ENCODE peak calls at places on chromosome 16, in ten cellular contexts. W is sigmoid colon, Q is transverse colon, F is thyroid gland, L is lower leg skin, J is stomach, Z is A549, H is body of pancreas, X is IMR-90, O is adrenal gland. N is an unnamed sample.

GRCh38 chr16:66324785-66325184 is 41.7 kb upstream of the CDH5 start:
- DNase-seq in W (no peak), Q (no peak), F (no peak), L (no peak), J (no peak), Z (peak), H (no peak), X (no peak), O (no peak), N (peak)

GRCh38 chr16:84453061-84453752 is 51.3 kb downstream of the MEAK7 start:
- DNase-seq in W (peak), Q (no peak), F (peak), L (no peak), J (no peak), Z (no peak), H (no peak), X (no peak), O (no peak), N (no peak)

GRCh38 chr16:53501216-53501859 is 1.7 kb downstream of the AKTIP start:
- DNase-seq in W (no peak), Q (no peak), F (no peak), L (no peak), J (no peak), Z (no peak), H (no peak), X (no peak), O (no peak), N (no peak)

GRCh38 chr16:85573696-85574641 is 39.2 kb upstream of the GSE1 start:
- DNase-seq in W (peak), Q (no peak), F (peak), L (no peak), J (no peak), Z (no peak), H (peak), X (peak), O (peak), N (no peak)

GRCh38 chr16:85172465-85173071 is 60.3 kb upstream of the CIBAR2 start:
- DNase-seq in W (no peak), Q (no peak), F (peak), L (no peak), J (no peak), Z (peak), H (peak), X (peak), O (no peak), N (peak)

GRCh38 chr16:69179255-69180010 is 7.5 kb upstream of the SNTB2 start:
- DNase-seq in W (peak), Q (peak), F (peak), L (peak), J (peak), Z (peak), H (peak), X (peak), O (peak), N (no peak)

GRCh38 chr16:47949276-47949675 is 206.5 kb downstream of the ABCC12 start:
- DNase-seq in W (no peak), Q (no peak), F (no peak), L (no peak), J (no peak), Z (no peak), H (no peak), X (no peak), O (no peak), N (no peak)

GRCh38 chr16:70395345-70395901 is 43.5 kb downstream of the ST3GAL2 start:
- DNase-seq in W (no peak), Q (peak), F (peak), L (no peak), J (peak), Z (peak), H (peak), X (peak), O (peak), N (peak)

GRCh38 chr16:86325360-86325759 is 185.0 kb upstream of the FOXF1 start:
- DNase-seq in W (no peak), Q (no peak), F (no peak), L (no peak), J (no peak), Z (no peak), H (no peak), X (no peak), O (no peak), N (no peak)

GRCh38 chr16:77234611-77235010 is 35.4 kb downstream of the SYCE1L start:
- DNase-seq in W (no peak), Q (no peak), F (no peak), L (no peak), J (no peak), Z (no peak), H (no peak), X (no peak), O (no peak), N (peak)

GRCh38 chr16:84339316-84339715 is 29.0 kb upstream of the ATP2C2 start:
- DNase-seq in W (no peak), Q (no peak), F (no peak), L (no peak), J (no peak), Z (no peak), H (no peak), X (no peak), O (no peak), N (no peak)

GRCh38 chr16:12257926-12258561 is 281.5 kb downstream of the SNX29 start:
- DNase-seq in W (no peak), Q (peak), F (no peak), L (no peak), J (no peak), Z (peak), H (peak), X (no peak), O (no peak), N (no peak)

GRCh38 chr16:49547448-49547847 is 173.8 kb downstream of the C16orf78 start:
- DNase-seq in W (no peak), Q (no peak), F (no peak), L (no peak), J (no peak), Z (no peak), H (no peak), X (no peak), O (no peak), N (no peak)

GRCh38 chr16:12276631-12277030 is 300.1 kb downstream of the SNX29 start:
- DNase-seq in W (no peak), Q (no peak), F (no peak), L (no peak), J (no peak), Z (no peak), H (no peak), X (no peak), O (no peak), N (no peak)

GRCh38 chr16:56382901-56383355 is 42.4 kb downstream of the AMFR start:
- DNase-seq in W (no peak), Q (no peak), F (no peak), L (no peak), J (no peak), Z (peak), H (peak), X (peak), O (no peak), N (peak)

GRCh38 chr16:49441366-49441780 is 67.8 kb downstream of the C16orf78 start:
- DNase-seq in W (no peak), Q (peak), F (peak), L (no peak), J (peak), Z (no peak), H (peak), X (no peak), O (peak), N (no peak)

GRCh38 chr16:84144301-84144858 is 597 bp downstream of the HSDL1 start:
- DNase-seq in W (no peak), Q (peak), F (peak), L (no peak), J (peak), Z (peak), H (peak), X (peak), O (peak), N (peak)

GRCh38 chr16:31268033-31268365 is 8.2 kb downstream of the ITGAM start:
- DNase-seq in W (no peak), Q (no peak), F (no peak), L (no peak), J (no peak), Z (no peak), H (no peak), X (no peak), O (no peak), N (no peak)

GRCh38 chr16:88570691-88571092 is 489 bp downstream of the ZC3H18 start:
- DNase-seq in W (no peak), Q (peak), F (no peak), L (no peak), J (no peak), Z (no peak), H (no peak), X (no peak), O (no peak), N (peak)

GRCh38 chr16:84810518-84811273 is 9.1 kb upstream of the CRISPLD2 start:
- DNase-seq in W (peak), Q (peak), F (no peak), L (no peak), J (no peak), Z (no peak), H (peak), X (peak), O (no peak), N (no peak)

GRCh38 chr16:85261657-85262557 is 149.6 kb upstream of the CIBAR2 start:
- DNase-seq in W (no peak), Q (no peak), F (no peak), L (no peak), J (no peak), Z (no peak), H (no peak), X (no peak), O (no peak), N (no peak)

GRCh38 chr16:57529324-57530103 is 6.9 kb downstream of the CCDC102A start:
- DNase-seq in W (peak), Q (peak), F (no peak), L (no peak), J (no peak), Z (no peak), H (no peak), X (no peak), O (no peak), N (no peak)

DNA sequence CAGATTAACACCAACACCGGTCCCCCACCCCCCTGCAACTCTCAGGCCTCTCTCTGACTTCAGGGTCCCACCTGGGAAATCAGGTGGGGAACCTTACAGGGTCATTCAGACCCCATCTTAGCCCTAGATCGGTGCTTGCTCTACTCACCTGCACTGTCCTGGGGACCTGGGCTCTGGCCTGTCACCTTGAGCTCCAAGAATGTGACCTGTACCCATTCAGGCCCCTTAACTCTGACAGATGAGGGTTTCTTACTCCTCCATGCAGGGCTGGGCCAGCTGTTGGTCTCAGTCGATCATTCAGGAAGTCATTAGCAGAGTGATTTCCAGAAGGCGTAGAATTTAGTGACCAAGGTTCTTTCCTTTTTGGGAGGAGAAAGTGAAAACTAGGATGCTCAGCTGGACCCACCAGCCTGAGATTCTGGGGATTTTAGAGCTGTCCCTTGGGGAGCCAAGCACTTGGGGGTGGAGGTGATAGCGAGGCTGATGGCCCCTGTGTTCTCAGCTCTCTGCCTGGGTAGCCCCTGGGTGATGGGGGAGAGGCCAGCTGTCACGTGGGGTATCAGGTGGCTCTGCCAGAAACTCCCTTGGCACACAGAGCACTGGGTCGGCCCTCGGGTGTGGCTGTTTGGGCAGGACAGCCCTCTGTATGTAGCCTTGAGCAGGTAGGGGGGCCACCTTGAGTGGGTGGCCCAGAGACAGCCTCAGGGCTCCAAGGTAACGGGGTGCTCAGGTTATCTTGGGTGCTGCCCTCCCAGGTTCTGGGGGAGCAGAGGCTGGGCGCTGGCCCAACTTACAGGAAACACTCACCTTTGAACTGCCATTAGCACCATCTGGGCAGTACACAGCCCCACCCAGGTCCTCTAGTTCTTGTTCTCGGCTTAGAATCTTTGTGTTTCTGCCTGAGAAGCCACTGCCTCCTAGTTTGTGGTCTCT is 734 bp downstream of the MVP start:
- DNase-seq in W (no peak), Q (peak), F (peak), L (no peak), J (peak), Z (peak), H (peak), X (no peak), O (peak), N (no peak)
- TF ChIP-seq POLR2A in W (no peak), Q (peak), F (no peak), L (no peak), J (no peak), Z (peak), H (peak), X (no peak), O (peak), N (no peak)

DNA sequence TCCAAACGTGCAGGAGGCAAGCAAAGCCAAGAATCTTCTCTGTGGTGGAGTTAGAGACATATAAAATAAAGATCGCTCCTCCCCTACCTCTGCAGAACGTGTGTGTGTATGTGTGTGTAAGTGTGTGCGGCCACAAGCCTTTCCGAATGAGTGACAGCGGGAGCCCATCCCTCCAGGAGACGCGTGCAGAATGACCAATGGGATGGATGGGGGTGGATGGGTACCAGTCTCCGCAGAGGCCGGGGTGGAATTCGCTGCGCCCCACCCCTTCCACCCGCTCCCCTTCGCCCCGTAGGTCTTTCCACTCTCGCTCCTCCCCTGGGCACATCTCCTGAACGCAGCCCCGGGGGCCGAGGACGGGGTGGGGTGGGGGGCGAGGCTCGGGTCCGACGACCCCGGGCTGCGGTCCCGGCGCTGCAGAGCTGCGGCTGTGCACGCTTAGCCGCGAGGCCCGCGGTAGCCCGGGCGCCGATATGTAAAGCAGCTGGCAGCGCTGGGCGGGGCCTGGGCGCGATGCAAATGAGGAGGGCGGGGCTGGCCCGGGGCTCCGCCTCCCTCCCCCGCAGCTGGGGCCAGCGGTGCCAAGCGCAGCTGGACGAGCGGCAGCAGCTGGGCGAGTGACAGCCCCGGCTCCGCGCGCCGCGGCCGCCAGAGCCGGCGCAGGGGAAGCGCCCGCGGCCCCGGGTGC is at the start of gene PRKCB:
- DNase-seq in W (peak), Q (peak), F (peak), L (peak), J (peak), Z (peak), H (peak), X (peak), O (peak), N (no peak)
- TF ChIP-seq POLR2A in W (no peak), Q (no peak), F (no peak), L (no peak), J (no peak), Z (no peak), H (no peak), X (no peak), O (no peak), N (no peak)

GRCh38 chr16:52212841-52213240 is 334.1 kb downstream of the TOX3 start:
- DNase-seq in W (no peak), Q (no peak), F (peak), L (no peak), J (no peak), Z (no peak), H (no peak), X (no peak), O (no peak), N (no peak)
- TF ChIP-seq POLR2A in W (no peak), Q (no peak), F (no peak), L (no peak), J (no peak), Z (no peak), H (no peak), X (no peak), O (no peak), N (no peak)

GRCh38 chr16:4801051-4801961 is 1.1 kb downstream of the ROGDI start:
- DNase-seq in W (no peak), Q (peak), F (no peak), L (no peak), J (no peak), Z (no peak), H (no peak), X (no peak), O (no peak), N (no peak)

GRCh38 chr16:4802659-4803287 is 340 bp upstream of the ROGDI start:
- DNase-seq in W (peak), Q (peak), F (peak), L (peak), J (peak), Z (peak), H (peak), X (peak), O (peak), N (peak)

GRCh38 chr16:4805231-4805630 is 2.8 kb upstream of the ROGDI start:
- DNase-seq in W (no peak), Q (no peak), F (no peak), L (no peak), J (no peak), Z (no peak), H (no peak), X (no peak), O (peak), N (no peak)

GRCh38 chr16:4801962-4802658 is at the start of gene ROGDI:
- DNase-seq in W (peak), Q (peak), F (peak), L (peak), J (peak), Z (peak), H (peak), X (peak), O (peak), N (peak)

DNA sequence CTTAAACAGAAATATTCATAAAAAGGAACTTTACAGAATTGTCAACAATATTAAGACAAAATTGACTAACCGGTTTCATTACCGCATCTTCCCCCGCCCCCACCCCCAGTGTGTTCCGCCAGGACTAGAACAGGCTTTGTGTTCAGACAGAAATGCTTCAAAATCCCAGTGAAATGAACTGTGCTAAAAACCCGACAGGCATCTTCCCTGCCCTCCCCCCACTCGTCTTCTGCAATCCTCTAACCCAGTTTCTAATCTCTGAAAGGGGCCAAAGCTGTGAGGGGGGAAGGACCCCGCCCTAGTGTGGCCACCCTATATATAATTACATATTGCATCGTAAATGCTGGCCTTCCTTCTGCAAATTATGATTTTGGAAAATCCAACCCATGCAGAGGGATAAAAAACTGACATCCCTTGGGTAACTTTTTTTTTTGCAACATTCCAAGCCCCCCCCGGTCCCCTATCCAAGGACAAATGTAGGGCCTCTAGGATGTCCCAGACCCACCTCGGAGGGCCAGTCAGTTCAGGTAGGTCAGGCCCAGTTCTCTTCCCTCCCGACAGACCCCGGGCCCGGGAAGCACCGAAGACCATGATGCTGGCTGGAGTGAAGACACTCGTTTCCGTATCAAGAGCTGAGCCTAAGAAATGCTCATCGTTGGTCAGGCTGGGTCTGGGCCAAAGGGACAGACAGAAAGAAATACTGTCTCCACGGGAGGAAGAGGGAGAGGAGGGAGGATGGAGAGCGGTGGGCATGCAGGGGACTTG is 1.2 kb upstream of the ROGDI start:
- DNase-seq in W (no peak), Q (no peak), F (no peak), L (no peak), J (no peak), Z (no peak), H (no peak), X (no peak), O (no peak), N (no peak)
- TF ChIP-seq POLR2A in W (no peak), Q (no peak), F (no peak), L (no peak), J (no peak), Z (no peak), H (no peak), X (no peak), O (no peak), N (no peak)

GRCh38 chr16:1345651-1346421 is 5.8 kb downstream of the TSR3 start:
- DNase-seq in W (no peak), Q (no peak), F (no peak), L (no peak), J (no peak), Z (no peak), H (no peak), X (no peak), O (no peak), N (no peak)
- TF ChIP-seq POLR2A in W (no peak), Q (no peak), F (no peak), L (no peak), J (no peak), Z (no peak), H (no peak), X (no peak), O (no peak), N (no peak)

GRCh38 chr16:25027781-25028180 is 12.6 kb upstream of the ARHGAP17 start:
- DNase-seq in W (no peak), Q (no peak), F (no peak), L (no peak), J (no peak), Z (no peak), H (no peak), X (no peak), O (no peak), N (no peak)
- TF ChIP-seq POLR2A in W (no peak), Q (no peak), F (no peak), L (no peak), J (no peak), Z (no peak), H (no peak), X (no peak), O (no peak), N (no peak)

GRCh38 chr16:50680907-50681885 is at the start of gene SNX20:
- DNase-seq in W (no peak), Q (peak), F (no peak), L (no peak), J (peak), Z (no peak), H (peak), X (no peak), O (no peak), N (no peak)
- TF ChIP-seq POLR2A in W (no peak), Q (no peak), F (no peak), L (no peak), J (no peak), Z (no peak), H (peak), X (no peak), O (no peak), N (no peak)

GRCh38 chr16:87383522-87384161 is at the start of gene FBXO31:
- DNase-seq in W (peak), Q (peak), F (peak), L (peak), J (peak), Z (peak), H (peak), X (peak), O (peak), N (peak)
- TF ChIP-seq POLR2A in W (no peak), Q (no peak), F (peak), L (no peak), J (no peak), Z (peak), H (peak), X (peak), O (peak), N (peak)